ENCODE peak calls at places on chromosome 14, in nine cellular contexts. U, J, N, S, T, L, M, I and E are unnamed samples.
A peak's percentile ranks its signal among the peaks of the same experiment; 100 is the strongest.

GRCh38 chr14:95191445-95192199 is 34.3 kb upstream of the DICER1 start:
- DNase-seq in L (no peak), N (no peak), S (no peak), U (no peak), J (no peak), I (no peak), T (no peak), M (no peak), E (no peak)

GRCh38 chr14:105891631-105892452 is 365.5 kb downstream of the TMEM121 start:
- DNase-seq in N (no peak), S (peak; percentile 7), L (peak; percentile 55), M (no peak), U (no peak), I (no peak), J (no peak), T (no peak), E (no peak)

GRCh38 chr14:52883658-52884057 is 67.2 kb downstream of the FERMT2 start:
- DNase-seq in I (no peak), S (no peak), T (no peak), J (no peak), U (no peak), M (no peak), L (no peak), N (no peak), E (no peak)

GRCh38 chr14:104351849-104352492 is 213.6 kb downstream of the KIF26A start:
- DNase-seq in N (no peak), S (no peak), L (no peak), U (no peak), I (no peak), M (no peak), J (no peak), T (no peak), E (no peak)

GRCh38 chr14:74380845-74381244 is 32.6 kb downstream of the VRTN start:
- DNase-seq in J (no peak), M (no peak), N (no peak), T (no peak), I (no peak), U (no peak), S (no peak), L (no peak), E (no peak)

GRCh38 chr14:95222151-95222631 is 64.9 kb upstream of the DICER1 start:
- DNase-seq in U (no peak), M (no peak), N (peak; percentile 49), T (peak; percentile 5), J (no peak), S (no peak), I (no peak), L (no peak), E (no peak)

GRCh38 chr14:59429798-59430197 is 35.4 kb downstream of the GPR135 start:
- DNase-seq in I (no peak), J (no peak), M (no peak), T (no peak), L (no peak), U (no peak), S (no peak), N (no peak), E (no peak)

GRCh38 chr14:36346052-36346451 is 25.6 kb upstream of the MBIP start:
- DNase-seq in J (no peak), L (no peak), I (no peak), U (no peak), M (no peak), N (no peak), S (no peak), T (no peak), E (no peak)

GRCh38 chr14:72883963-72884362 is 9.9 kb downstream of the DPF3 start:
- DNase-seq in J (no peak), T (peak; percentile 93), S (no peak), U (no peak), N (peak; percentile 28), L (no peak), I (no peak), M (peak; percentile 20), E (no peak)

GRCh38 chr14:22168092-22168955 is 420.7 kb downstream of the DAD1 start:
- DNase-seq in N (no peak), S (no peak), L (no peak), T (peak; percentile 21), M (no peak), J (no peak), I (no peak), U (no peak), E (no peak)

GRCh38 chr14:23326491-23327332 is 5.5 kb downstream of the PABPN1 start:
- DNase-seq in M (no peak), N (no peak), I (no peak), L (no peak), T (no peak), J (no peak), U (no peak), S (no peak), E (no peak)

GRCh38 chr14:45838597-45838996 is 585.6 kb upstream of the MIS18BP1 start:
- DNase-seq in M (no peak), T (peak; percentile 57), J (no peak), S (no peak), L (no peak), I (no peak), N (peak; percentile 26), U (no peak), E (no peak)

GRCh38 chr14:73047808-73048207 is 10.5 kb upstream of the RBM25 start:
- DNase-seq in I (no peak), T (no peak), S (no peak), N (peak; percentile 8), M (no peak), L (no peak), U (no peak), J (no peak), E (no peak)

GRCh38 chr14:74922752-74923401 is at the start of gene RPS6KL1:
- DNase-seq in U (peak; percentile 48), L (peak; percentile 96), T (peak; percentile 89), I (peak; percentile 73), J (peak; percentile 96), N (peak; percentile 88), S (peak; percentile 91), M (peak; percentile 77), E (no peak)

GRCh38 chr14:104795781-104796681 is 483 bp upstream of the AKT1 start:
- DNase-seq in S (peak; percentile 64), T (peak; percentile 48), J (peak; percentile 94), U (no peak), N (peak; percentile 73), L (peak; percentile 91), M (peak; percentile 74), I (no peak), E (no peak)

GRCh38 chr14:101349108-101349507 is 212.2 kb upstream of the DIO3 start:
- DNase-seq in S (no peak), J (no peak), U (no peak), L (no peak), T (no peak), N (no peak), M (no peak), I (peak; percentile 14), E (no peak)

GRCh38 chr14:68910540-68910939 is 68.6 kb downstream of the ACTN1 start:
- DNase-seq in T (no peak), N (no peak), M (peak; percentile 55), U (no peak), J (no peak), L (no peak), I (no peak), S (no peak), E (no peak)

GRCh38 chr14:96852823-96853422 is 55.7 kb downstream of the VRK1 start:
- DNase-seq in L (no peak), U (no peak), M (no peak), N (peak; percentile 78), I (no peak), S (no peak), J (peak; percentile 17), T (peak; percentile 52), E (peak; percentile 25)

GRCh38 chr14:52333108-52333507 is 19.0 kb downstream of the PTGER2 start:
- DNase-seq in T (no peak), S (no peak), L (no peak), J (no peak), M (no peak), U (no peak), I (no peak), N (no peak), E (no peak)

GRCh38 chr14:30974628-30975027 is 50.8 kb upstream of the AP4S1 start:
- DNase-seq in M (no peak), I (no peak), S (no peak), N (peak; percentile 68), L (no peak), J (no peak), U (no peak), T (peak; percentile 47), E (no peak)

GRCh38 chr14:23175823-23176222 is 7.6 kb downstream of the SLC7A8 start:
- DNase-seq in U (no peak), M (no peak), L (no peak), I (no peak), N (peak; percentile 47), T (peak; percentile 23), S (no peak), J (no peak), E (no peak)

GRCh38 chr14:103427485-103428443 is 42.5 kb downstream of the MARK3 start:
- DNase-seq in M (peak; percentile 45), S (peak; percentile 36), T (peak; percentile 52), N (peak; percentile 64), J (no peak), U (no peak), I (no peak), L (no peak), E (no peak)

GRCh38 chr14:105999361-106000028 is 473.1 kb downstream of the TMEM121 start:
- DNase-seq in U (peak; percentile 95), J (no peak), N (peak; percentile 58), T (no peak), M (peak; percentile 98), S (peak; percentile 55), I (no peak), L (no peak), E (no peak)

GRCh38 chr14:104968153-104968527 is 10.0 kb downstream of the AHNAK2 start:
- DNase-seq in N (peak; percentile 68), M (no peak), J (peak; percentile 77), I (peak; percentile 90), L (peak; percentile 93), U (no peak), S (peak; percentile 90), T (peak; percentile 71), E (no peak)

GRCh38 chr14:20412876-20413784 is at the start of gene TEP1:
- DNase-seq in L (peak; percentile 96), S (peak; percentile 94), N (peak; percentile 96), M (peak; percentile 85), T (peak; percentile 87), I (peak; percentile 91), J (peak; percentile 95), U (peak; percentile 37), E (no peak)

GRCh38 chr14:23114669-23115491 is 4.2 kb downstream of the CEBPE start:
- DNase-seq in U (no peak), M (no peak), T (peak; percentile 93), L (peak; percentile 85), J (peak; percentile 96), S (no peak), N (peak; percentile 98), I (no peak), E (peak; percentile 96)

GRCh38 chr14:31106768-31107167 is 80.6 kb upstream of the STRN3 start:
- DNase-seq in T (peak; percentile 27), L (no peak), M (no peak), I (no peak), N (peak; percentile 57), S (no peak), U (no peak), J (no peak), E (peak; percentile 4)

GRCh38 chr14:103199141-103199540 is 75.9 kb downstream of the TNFAIP2 start:
- DNase-seq in M (no peak), T (no peak), N (peak; percentile 88), J (peak; percentile 79), I (no peak), L (no peak), S (no peak), U (no peak), E (no peak)

GRCh38 chr14:22780941-22781605 is 14.6 kb downstream of the OXA1L start:
- DNase-seq in T (no peak), S (no peak), I (no peak), L (no peak), U (no peak), M (no peak), N (no peak), J (no peak), E (no peak)

GRCh38 chr14:98172243-98172778 is 1099.7 kb downstream of the BCL11B start:
- DNase-seq in N (no peak), S (no peak), U (no peak), J (no peak), M (no peak), I (no peak), L (no peak), T (no peak), E (no peak)

GRCh38 chr14:96582641-96582980 is 80.4 kb downstream of the PAPOLA start:
- DNase-seq in S (no peak), J (no peak), U (no peak), M (no peak), L (no peak), N (no peak), T (no peak), I (no peak), E (no peak)